ENCODE peak calls at places on chromosomes 4 and X, in six cellular contexts. S is ascending aorta, R is heart right ventricle, T is tibial artery, J is mammary epithelial cell, O is BJ. K is an unnamed sample.
A peak's percentile ranks its signal among the peaks of the same experiment; 100 is the strongest.

GRCh38 chr4:26213317-26213716 is 107.5 kb upstream of the RBPJ start:
- DNase-seq in S (no peak), R (no peak), T (no peak), J (no peak), O (no peak), K (no peak)

GRCh38 chrX:21655901-21656586 is 2.1 kb downstream of the KLHL34 start:
- DNase-seq in S (no peak), R (no peak), T (no peak), J (no peak), O (no peak), K (no peak)

GRCh38 chrX:154719132-154719675 is 31.7 kb downstream of the GAB3 start:
- DNase-seq in S (no peak), R (no peak), T (no peak), J (no peak), O (no peak), K (peak; percentile 82)

GRCh38 chrX:71998836-71999509 is 88.3 kb downstream of the NHSL2 start:
- DNase-seq in S (no peak), R (peak; percentile 19), T (peak; percentile 38), J (no peak), O (no peak), K (peak; percentile 55)

GRCh38 chr4:2244947-2245786 is 3.2 kb upstream of the HAUS3 start:
- DNase-seq in S (no peak), R (no peak), T (no peak), J (no peak), O (no peak), K (no peak)

GRCh38 chr4:121011138-121011537 is 61.2 kb downstream of the NDNF start:
- DNase-seq in S (no peak), R (no peak), T (no peak), J (no peak), O (no peak), K (no peak)

GRCh38 chrX:41238543-41238942 is 95.4 kb upstream of the DDX3X start:
- DNase-seq in S (no peak), R (no peak), T (no peak), J (peak; percentile 60), O (no peak), K (peak; percentile 32)

GRCh38 chr4:145301386-145302080 is 121.1 kb upstream of the OTUD4 start:
- DNase-seq in S (no peak), R (no peak), T (no peak), J (peak; percentile 60), O (no peak), K (peak; percentile 82)

DNA sequence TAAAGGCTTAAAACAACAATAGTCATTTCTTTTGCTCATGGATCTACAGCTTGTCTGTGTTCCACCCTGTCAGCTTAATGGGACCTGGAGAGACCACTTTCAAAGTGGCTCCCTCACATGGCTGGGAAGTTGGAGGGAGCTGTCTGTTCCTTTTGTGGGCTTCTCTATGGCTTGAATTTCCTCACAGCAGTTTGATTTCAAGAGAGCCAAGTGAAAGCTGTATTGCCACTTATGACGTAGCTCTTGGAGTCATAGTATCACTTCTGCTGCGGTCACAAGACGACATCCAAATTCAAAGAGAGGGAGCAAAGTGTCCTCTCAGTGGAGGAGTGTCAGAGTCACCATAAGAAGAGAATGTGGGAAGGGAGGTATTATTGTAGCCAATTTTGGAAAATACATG is 22.7 kb upstream of the ACSL1 start:
- DNase-seq in S (no peak), R (no peak), T (no peak), J (no peak), O (no peak), K (no peak)
- TF ChIP-seq CTCF in S (no peak), R (no peak), T (no peak), J (no peak), O (no peak), K (no peak)

DNA sequence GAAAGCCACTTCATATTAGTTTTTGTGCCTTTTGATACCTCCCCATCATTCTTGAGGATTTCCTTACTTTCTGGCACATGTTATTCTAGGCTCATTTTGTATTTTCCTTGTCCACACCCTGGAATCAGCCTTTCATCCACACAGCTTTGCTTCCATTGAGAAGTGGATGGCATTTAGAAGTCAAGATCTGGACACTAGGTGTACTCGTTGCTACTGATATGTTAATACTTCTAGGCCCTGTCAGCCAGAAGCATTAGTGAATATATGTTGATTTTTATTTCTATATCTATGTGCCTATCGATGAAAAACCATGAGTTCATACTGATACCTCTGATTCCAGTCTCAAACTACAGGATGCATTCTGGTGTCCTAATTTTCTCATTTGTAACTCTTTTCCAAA is 73.2 kb downstream of the ARHGAP24 start:
- DNase-seq in S (no peak), R (no peak), T (no peak), J (no peak), O (no peak), K (no peak)
- TF ChIP-seq CTCF in S (no peak), R (no peak), T (no peak), J (no peak), O (no peak), K (no peak)

DNA sequence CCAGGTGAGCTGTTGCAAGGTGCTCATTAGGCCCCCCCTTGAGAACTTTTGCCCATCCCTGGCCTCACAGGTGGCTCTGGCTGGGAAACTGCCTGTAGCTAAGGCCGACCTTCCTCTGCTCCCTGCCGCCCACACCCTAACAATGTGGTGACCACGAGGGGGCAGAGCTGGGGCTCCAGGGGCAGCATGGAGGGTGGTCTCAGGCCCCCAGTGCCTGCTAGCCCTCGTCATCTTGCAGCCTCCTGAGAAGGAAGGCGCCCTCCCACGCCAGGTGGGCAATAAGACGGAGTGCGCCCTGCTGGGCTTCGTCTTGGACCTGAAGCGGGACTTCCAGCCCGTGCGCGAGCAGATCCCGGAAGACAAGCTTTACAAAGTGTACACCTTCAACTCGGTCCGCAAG is 32.4 kb downstream of the ATP2B3 start:
- DNase-seq in S (no peak), R (no peak), T (no peak), J (no peak), O (no peak), K (no peak)
- TF ChIP-seq CTCF in S (no peak), R (no peak), T (no peak), J (no peak), O (no peak), K (no peak)

GRCh38 chr4:159191989-159192388 is 89.1 kb downstream of the RAPGEF2 start:
- DNase-seq in S (no peak), R (no peak), T (no peak), J (peak; percentile 53), O (no peak), K (peak; percentile 61)
- TF ChIP-seq CTCF in S (no peak), R (peak; percentile 34), T (no peak), J (peak; percentile 75), O (peak; percentile 48), K (peak; percentile 44)

K was measured in MCF 10A.